ENCODE peak calls at places on chromosomes 3 and 15, in seven cellular contexts. One of them, this sample, is unnamed.
A peak's percentile ranks its signal among the peaks of the same experiment; 100 is the strongest.

GRCh38 chr3:122305818-122306621 is 19.0 kb upstream of the CSTA start:
- DNase-seq in GM23338: peak; percentile 66
- DNase-seq in PC-3: peak; percentile 73
- DNase-seq in heart left ventricle: no peak
- DNase-seq in HepG2: peak; percentile 67
- DNase-seq in dorsolateral prefrontal cortex: no peak
- DNase-seq in MM.1S: no peak
- DNase-seq in this sample: peak; percentile 48

GRCh38 chr3:124075758-124076157 is 83.8 kb upstream of the ROPN1 start:
- DNase-seq in HepG2: no peak
- DNase-seq in PC-3: no peak
- DNase-seq in heart left ventricle: no peak
- DNase-seq in MM.1S: no peak
- DNase-seq in GM23338: no peak
- DNase-seq in dorsolateral prefrontal cortex: no peak
- DNase-seq in this sample: no peak

GRCh38 chr3:32045091-32045964 is 61.1 kb upstream of the GPD1L start:
- DNase-seq in HepG2: peak; percentile 85
- DNase-seq in dorsolateral prefrontal cortex: no peak
- DNase-seq in heart left ventricle: no peak
- DNase-seq in MM.1S: no peak
- DNase-seq in PC-3: peak; percentile 92
- DNase-seq in GM23338: peak; percentile 70
- DNase-seq in this sample: peak; percentile 61

GRCh38 chr15:81485806-81486205 is 111.8 kb upstream of the TMC3 start:
- DNase-seq in GM23338: no peak
- DNase-seq in MM.1S: no peak
- DNase-seq in dorsolateral prefrontal cortex: no peak
- DNase-seq in heart left ventricle: no peak
- DNase-seq in PC-3: no peak
- DNase-seq in HepG2: no peak
- DNase-seq in this sample: no peak

GRCh38 chr15:73959801-73960200 is 32.3 kb downstream of the STOML1 start:
- DNase-seq in PC-3: no peak
- DNase-seq in dorsolateral prefrontal cortex: no peak
- DNase-seq in GM23338: no peak
- DNase-seq in MM.1S: no peak
- DNase-seq in HepG2: no peak
- DNase-seq in heart left ventricle: no peak
- DNase-seq in this sample: no peak

GRCh38 chr3:99250821-99251355 is 349.4 kb upstream of the DCBLD2 start:
- DNase-seq in MM.1S: no peak
- DNase-seq in GM23338: no peak
- DNase-seq in heart left ventricle: no peak
- DNase-seq in HepG2: no peak
- DNase-seq in PC-3: no peak
- DNase-seq in dorsolateral prefrontal cortex: no peak
- DNase-seq in this sample: no peak

GRCh38 chr3:2090512-2090911 is 8.2 kb upstream of the CNTN4 start:
- DNase-seq in dorsolateral prefrontal cortex: no peak
- DNase-seq in heart left ventricle: no peak
- DNase-seq in PC-3: no peak
- DNase-seq in MM.1S: peak; percentile 74
- DNase-seq in HepG2: no peak
- DNase-seq in GM23338: no peak
- DNase-seq in this sample: no peak

GRCh38 chr15:63473999-63474809 is 30.2 kb upstream of the USP3 start:
- DNase-seq in dorsolateral prefrontal cortex: no peak
- DNase-seq in PC-3: peak; percentile 23
- DNase-seq in HepG2: peak; percentile 99
- DNase-seq in heart left ventricle: no peak
- DNase-seq in MM.1S: peak; percentile 85
- DNase-seq in GM23338: peak; percentile 68
- DNase-seq in this sample: no peak

GRCh38 chr3:196837819-196838420 is 29.8 kb upstream of the SENP5 start:
- DNase-seq in HepG2: peak; percentile 72
- DNase-seq in GM23338: peak; percentile 88
- DNase-seq in dorsolateral prefrontal cortex: no peak
- DNase-seq in PC-3: peak; percentile 58
- DNase-seq in heart left ventricle: peak; percentile 64
- DNase-seq in MM.1S: peak; percentile 63
- DNase-seq in this sample: peak; percentile 52

GRCh38 chr3:149486726-149487125 is 12.2 kb downstream of the TM4SF4 start:
- DNase-seq in HepG2: no peak
- DNase-seq in heart left ventricle: no peak
- DNase-seq in MM.1S: no peak
- DNase-seq in GM23338: no peak
- DNase-seq in PC-3: peak; percentile 45
- DNase-seq in dorsolateral prefrontal cortex: no peak
- DNase-seq in this sample: no peak

GRCh38 chr3:149493315-149494021 is 19.0 kb downstream of the TM4SF4 start:
- DNase-seq in dorsolateral prefrontal cortex: no peak
- DNase-seq in HepG2: peak; percentile 85
- DNase-seq in PC-3: no peak
- DNase-seq in MM.1S: no peak
- DNase-seq in GM23338: peak; percentile 10
- DNase-seq in heart left ventricle: no peak
- DNase-seq in this sample: no peak

GRCh38 chr3:149490260-149490971 is 15.9 kb downstream of the TM4SF4 start:
- DNase-seq in HepG2: no peak
- DNase-seq in GM23338: no peak
- DNase-seq in dorsolateral prefrontal cortex: no peak
- DNase-seq in heart left ventricle: no peak
- DNase-seq in PC-3: no peak
- DNase-seq in MM.1S: no peak
- DNase-seq in this sample: no peak

GRCh38 chr3:149487598-149488197 is 13.2 kb downstream of the TM4SF4 start:
- DNase-seq in dorsolateral prefrontal cortex: no peak
- DNase-seq in HepG2: no peak
- DNase-seq in PC-3: peak; percentile 48
- DNase-seq in heart left ventricle: no peak
- DNase-seq in MM.1S: peak; percentile 38
- DNase-seq in GM23338: peak; percentile 81
- DNase-seq in this sample: no peak

GRCh38 chr3:149489060-149489690 is 14.7 kb downstream of the TM4SF4 start:
- DNase-seq in GM23338: peak; percentile 80
- DNase-seq in PC-3: peak; percentile 41
- DNase-seq in heart left ventricle: no peak
- DNase-seq in MM.1S: no peak
- DNase-seq in dorsolateral prefrontal cortex: no peak
- DNase-seq in HepG2: no peak
- DNase-seq in this sample: no peak
- TF ChIP-seq CTCF in GM23338: peak; percentile 89
- TF ChIP-seq CTCF in PC-3: peak; percentile 91
- TF ChIP-seq CTCF in heart left ventricle: peak; percentile 37
- TF ChIP-seq CTCF in MM.1S: peak; percentile 50
- TF ChIP-seq CTCF in dorsolateral prefrontal cortex: peak; percentile 23
- TF ChIP-seq CTCF in HepG2: peak; percentile 69
- TF ChIP-seq CTCF in this sample: peak; percentile 45

DNA sequence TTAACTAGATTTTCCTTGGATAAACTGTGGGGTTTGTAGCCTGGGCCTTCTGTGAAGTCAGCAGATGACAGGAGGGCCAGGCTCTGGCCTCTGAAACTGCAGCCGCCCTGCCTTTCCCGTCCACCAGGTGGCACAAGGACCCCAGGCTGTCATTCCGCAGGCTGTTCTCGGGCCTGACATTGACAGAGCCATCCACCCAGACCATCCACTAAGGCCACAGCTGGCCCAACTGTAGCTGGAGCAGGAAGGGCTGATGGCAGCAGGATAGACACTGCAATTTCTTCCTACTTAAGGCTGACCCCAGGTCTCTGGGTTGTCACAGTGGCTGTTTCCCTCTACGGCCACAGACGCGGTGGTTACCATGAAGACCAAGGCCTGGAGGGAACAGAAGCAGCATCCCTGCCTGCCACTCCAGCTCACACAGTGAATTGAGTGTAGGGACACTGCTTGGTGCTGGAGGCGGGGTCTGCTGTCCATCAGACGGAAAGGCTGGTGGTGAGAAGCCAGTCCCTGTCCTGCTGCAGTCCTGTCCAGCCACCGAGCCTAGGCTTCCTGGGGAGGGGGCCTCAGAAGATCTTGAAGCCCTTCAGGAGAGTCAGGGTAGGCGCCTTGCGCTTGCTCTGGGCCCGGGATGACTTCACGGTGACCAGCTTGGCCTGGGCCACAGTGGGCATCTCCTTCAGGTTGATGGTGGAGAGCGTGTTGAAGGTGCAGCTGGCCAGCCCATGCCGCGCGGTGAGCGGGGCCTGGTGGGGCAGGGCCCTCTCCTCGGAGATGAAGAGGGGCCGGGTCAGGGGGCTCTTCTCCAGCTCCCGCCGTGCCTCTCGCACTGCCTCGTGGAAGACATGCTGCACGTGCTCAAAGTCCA is 9.4 kb downstream of the SLC51B start:
- DNase-seq in GM23338: peak; percentile 85
- DNase-seq in HepG2: peak; percentile 64
- DNase-seq in MM.1S: peak; percentile 67
- DNase-seq in heart left ventricle: peak; percentile 86
- DNase-seq in PC-3: peak; percentile 65
- DNase-seq in dorsolateral prefrontal cortex: peak; percentile 75
- DNase-seq in this sample: peak; percentile 75
- H3K27ac ChIP-seq in GM23338: no peak overlapping the region
- H3K27ac ChIP-seq in HepG2: no peak overlapping the region
- H3K27ac ChIP-seq in MM.1S: no peak overlapping the region
- H3K27ac ChIP-seq in heart left ventricle: no peak overlapping the region
- H3K27ac ChIP-seq in PC-3: no peak overlapping the region
- H3K27ac ChIP-seq in dorsolateral prefrontal cortex: no peak overlapping the region
- H3K27ac ChIP-seq in this sample: no peak overlapping the region

GRCh38 chr15:96462768-96463167 is 132.3 kb downstream of the NR2F2 start:
- DNase-seq in MM.1S: no peak
- DNase-seq in HepG2: no peak
- DNase-seq in dorsolateral prefrontal cortex: no peak
- DNase-seq in heart left ventricle: no peak
- DNase-seq in PC-3: peak; percentile 21
- DNase-seq in GM23338: no peak
- DNase-seq in this sample: no peak

GRCh38 chr15:96468036-96468435 is 137.5 kb downstream of the NR2F2 start:
- DNase-seq in HepG2: no peak
- DNase-seq in heart left ventricle: no peak
- DNase-seq in GM23338: no peak
- DNase-seq in MM.1S: no peak
- DNase-seq in PC-3: no peak
- DNase-seq in dorsolateral prefrontal cortex: no peak
- DNase-seq in this sample: no peak

GRCh38 chr15:96470682-96471290 is 140.3 kb downstream of the NR2F2 start:
- DNase-seq in GM23338: no peak
- DNase-seq in HepG2: no peak
- DNase-seq in dorsolateral prefrontal cortex: no peak
- DNase-seq in heart left ventricle: no peak
- DNase-seq in PC-3: no peak
- DNase-seq in MM.1S: no peak
- DNase-seq in this sample: no peak

GRCh38 chr15:96463376-96463775 is 132.9 kb downstream of the NR2F2 start:
- DNase-seq in heart left ventricle: no peak
- DNase-seq in PC-3: no peak
- DNase-seq in MM.1S: no peak
- DNase-seq in HepG2: no peak
- DNase-seq in GM23338: no peak
- DNase-seq in dorsolateral prefrontal cortex: no peak
- DNase-seq in this sample: no peak

DNA sequence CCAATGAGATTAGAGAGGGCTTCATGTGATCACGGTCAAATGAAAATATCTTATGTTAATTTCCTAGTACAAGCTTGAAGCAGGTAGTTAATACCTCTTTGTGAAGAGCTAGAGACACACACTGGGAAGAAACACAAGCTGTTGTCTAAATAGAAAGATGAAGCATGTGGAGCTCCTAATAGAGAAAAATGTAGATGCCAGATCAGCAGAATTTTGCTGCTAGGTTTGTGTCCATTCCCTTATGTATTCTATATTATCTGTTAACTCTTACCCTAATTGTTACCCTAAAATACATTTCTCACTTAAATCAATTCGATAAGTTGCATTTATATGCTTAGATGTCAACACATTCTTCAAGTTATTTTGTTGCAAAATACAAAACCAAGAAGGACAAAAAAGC is 136.0 kb downstream of the NR2F2 start:
- DNase-seq in dorsolateral prefrontal cortex: no peak
- DNase-seq in HepG2: no peak
- DNase-seq in heart left ventricle: no peak
- DNase-seq in GM23338: no peak
- DNase-seq in PC-3: no peak
- DNase-seq in MM.1S: no peak
- DNase-seq in this sample: no peak
- TF ChIP-seq CTCF in dorsolateral prefrontal cortex: no peak
- TF ChIP-seq CTCF in HepG2: no peak
- TF ChIP-seq CTCF in heart left ventricle: no peak
- TF ChIP-seq CTCF in GM23338: no peak
- TF ChIP-seq CTCF in PC-3: no peak
- TF ChIP-seq CTCF in MM.1S: no peak
- TF ChIP-seq CTCF in this sample: no peak

DNA sequence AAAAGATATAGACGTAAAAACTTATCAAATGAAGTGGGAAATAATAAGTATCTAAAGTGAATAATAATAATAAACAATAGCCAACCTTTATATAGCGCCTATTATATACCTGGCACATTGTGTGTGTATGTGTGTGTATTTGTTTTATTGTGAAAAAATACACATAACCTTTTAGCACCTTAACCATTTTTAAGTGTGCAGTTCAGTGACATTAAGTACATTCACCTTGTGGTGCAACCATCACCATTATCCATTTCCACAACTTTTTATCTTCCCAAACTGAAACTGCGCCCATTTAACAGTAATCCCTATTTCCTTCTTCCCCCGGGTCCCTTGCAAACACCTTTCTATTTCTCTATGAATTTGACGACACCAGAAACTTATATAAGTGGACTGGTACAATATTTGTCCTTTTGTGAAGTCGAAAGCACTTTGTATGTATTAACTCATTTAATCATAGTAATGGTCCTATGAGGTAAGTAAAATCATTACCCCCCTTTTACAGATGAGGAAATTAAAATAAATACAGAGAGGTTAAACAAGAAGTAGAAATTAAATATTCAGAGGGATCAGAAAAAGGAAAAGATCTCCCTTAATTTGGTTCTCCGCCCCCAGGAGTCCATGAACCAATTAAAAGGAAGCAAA is 33.5 kb downstream of the GJD2 start:
- DNase-seq in MM.1S: no peak
- DNase-seq in heart left ventricle: no peak
- DNase-seq in GM23338: no peak
- DNase-seq in PC-3: no peak
- DNase-seq in HepG2: no peak
- DNase-seq in dorsolateral prefrontal cortex: no peak
- DNase-seq in this sample: no peak
- H3K27ac ChIP-seq in MM.1S: no peak overlapping the region
- H3K27ac ChIP-seq in heart left ventricle: peak overlapping the region; percentile 90
- H3K27ac ChIP-seq in GM23338: no peak overlapping the region
- H3K27ac ChIP-seq in PC-3: no peak overlapping the region
- H3K27ac ChIP-seq in HepG2: no peak overlapping the region
- H3K27ac ChIP-seq in dorsolateral prefrontal cortex: no peak overlapping the region
- H3K27ac ChIP-seq in this sample: peak overlapping the region; percentile 75

GRCh38 chr3:64133991-64134390 is 91.3 kb downstream of the PRICKLE2 start:
- DNase-seq in MM.1S: no peak
- DNase-seq in HepG2: no peak
- DNase-seq in GM23338: no peak
- DNase-seq in dorsolateral prefrontal cortex: no peak
- DNase-seq in PC-3: no peak
- DNase-seq in heart left ventricle: no peak
- DNase-seq in this sample: no peak
- TF ChIP-seq CTCF in MM.1S: no peak
- TF ChIP-seq CTCF in HepG2: no peak
- TF ChIP-seq CTCF in GM23338: no peak
- TF ChIP-seq CTCF in dorsolateral prefrontal cortex: no peak
- TF ChIP-seq CTCF in PC-3: no peak
- TF ChIP-seq CTCF in heart left ventricle: no peak
- TF ChIP-seq CTCF in this sample: no peak